ENCODE peak calls at places on chromosome 14, in six cellular contexts. Q is astrocyte of the spinal cord; V is SK-N-DZ; R is activated T-cell treated with anti-CD3 and anti-CD28 coated beads, Interleukin-2, amount 50 U/mL, for 1 hour; A is caudate nucleus; B is right cardiac atrium. K is an unnamed sample.

GRCh38 chr14:93047661-93048060 is 68.1 kb downstream of the ITPK1 start:
- DNase-seq in Q (no peak), V (no peak), R (no peak), A (no peak), B (peak), K (no peak)

GRCh38 chr14:90193925-90194324 is 62.4 kb upstream of the PSMC1 start:
- DNase-seq in Q (no peak), V (no peak), R (no peak), A (no peak), B (no peak), K (peak)

GRCh38 chr14:61296707-61297502 is 15.8 kb upstream of the TMEM30B start:
- DNase-seq in Q (peak), V (no peak), R (no peak), A (no peak), B (no peak), K (peak)

GRCh38 chr14:29453045-29453444 is 474.6 kb downstream of the PRKD1 start:
- DNase-seq in Q (no peak), V (no peak), R (no peak), A (no peak), B (no peak), K (no peak)

GRCh38 chr14:57634335-57634734 is 140.7 kb upstream of the CCDC198 start:
- DNase-seq in Q (no peak), V (no peak), R (no peak), A (peak), B (no peak), K (no peak)

GRCh38 chr14:68015356-68016242 is 196.0 kb downstream of the RAD51B start:
- DNase-seq in Q (peak), V (no peak), R (no peak), A (no peak), B (no peak), K (no peak)

GRCh38 chr14:84273181-84273580 is 1256.8 kb upstream of the FLRT2 start:
- DNase-seq in Q (no peak), V (no peak), R (no peak), A (no peak), B (no peak), K (no peak)

GRCh38 chr14:20179218-20179617 is 11.5 kb upstream of the OR11G2 start:
- DNase-seq in Q (no peak), V (no peak), R (no peak), A (no peak), B (peak), K (no peak)

GRCh38 chr14:54676822-54677708 is 110.1 kb downstream of the SAMD4A start:
- DNase-seq in Q (peak), V (no peak), R (no peak), A (peak), B (no peak), K (peak)

GRCh38 chr14:68020493-68020892 is 200.9 kb downstream of the RAD51B start:
- DNase-seq in Q (no peak), V (no peak), R (no peak), A (no peak), B (no peak), K (no peak)

GRCh38 chr14:58152569-58152857 is 500 bp upstream of the ARMH4 start:
- DNase-seq in Q (no peak), V (no peak), R (no peak), A (no peak), B (no peak), K (no peak)

GRCh38 chr14:99681101-99681831 is 2.8 kb upstream of the CYP46A1 start:
- DNase-seq in Q (no peak), V (no peak), R (no peak), A (no peak), B (peak), K (no peak)

GRCh38 chr14:91955168-91955567 is 7.7 kb upstream of the FBLN5 start:
- DNase-seq in Q (no peak), V (no peak), R (no peak), A (no peak), B (no peak), K (no peak)

GRCh38 chr14:36503771-36504741 is 16.0 kb downstream of the NKX2-1 start:
- DNase-seq in Q (no peak), V (no peak), R (no peak), A (no peak), B (no peak), K (no peak)

GRCh38 chr14:55339770-55340169 is 68.5 kb downstream of the FBXO34 start:
- DNase-seq in Q (no peak), V (no peak), R (no peak), A (no peak), B (no peak), K (no peak)

GRCh38 chr14:23113346-23114119 is 5.5 kb downstream of the CEBPE start:
- DNase-seq in Q (peak), V (no peak), R (no peak), A (no peak), B (no peak), K (no peak)

GRCh38 chr14:58747181-58747580 is 109.4 kb downstream of the DACT1 start:
- DNase-seq in Q (peak), V (no peak), R (no peak), A (no peak), B (peak), K (peak)

GRCh38 chr14:105689722-105690121 is 163.3 kb downstream of the TMEM121 start:
- DNase-seq in Q (no peak), V (no peak), R (no peak), A (no peak), B (no peak), K (no peak)

GRCh38 chr14:31961881-31962280 is 115.2 kb upstream of the ARHGAP5 start:
- DNase-seq in Q (no peak), V (peak), R (no peak), A (no peak), B (no peak), K (no peak)

GRCh38 chr14:92717571-92718042 is 30.8 kb downstream of the LGMN start:
- DNase-seq in Q (no peak), V (no peak), R (no peak), A (no peak), B (no peak), K (no peak)

GRCh38 chr14:77212933-77213656 is 31.5 kb downstream of the TMEM63C start:
- DNase-seq in Q (peak), V (peak), R (peak), A (peak), B (no peak), K (peak)

GRCh38 chr14:100771121-100771800 is 44.6 kb downstream of the DLK1 start:
- DNase-seq in Q (no peak), V (peak), R (no peak), A (no peak), B (no peak), K (no peak)

GRCh38 chr14:64737391-64738305 is 33.4 kb downstream of the PLEKHG3 start:
- DNase-seq in Q (no peak), V (no peak), R (no peak), A (peak), B (peak), K (no peak)

GRCh38 chr14:52124791-52125661 is 56.2 kb upstream of the NID2 start:
- DNase-seq in Q (peak), V (no peak), R (no peak), A (no peak), B (no peak), K (peak)

GRCh38 chr14:29616922-29617321 is 310.7 kb downstream of the PRKD1 start:
- DNase-seq in Q (no peak), V (no peak), R (no peak), A (no peak), B (no peak), K (no peak)

GRCh38 chr14:101072945-101073597 is 169.5 kb upstream of the RTL1 start:
- DNase-seq in Q (peak), V (peak), R (no peak), A (no peak), B (peak), K (peak)

GRCh38 chr14:35416108-35416750 is 11.7 kb upstream of the NFKBIA start:
- DNase-seq in Q (no peak), V (no peak), R (peak), A (no peak), B (no peak), K (no peak)

GRCh38 chr14:94816113-94816512 is 46.2 kb upstream of the GSC start:
- DNase-seq in Q (no peak), V (no peak), R (no peak), A (no peak), B (no peak), K (no peak)